ENCODE peak calls at places on chromosome 5, in eight cellular contexts. D, S, L, I, W, U, G and X are unnamed samples.

GRCh38 chr5:14326035-14326909 is 183.1 kb downstream of the TRIO start:
- DNase-seq in D (no peak), S (peak; percentile 60), L (peak; percentile 65), I (no peak), W (no peak), U (no peak), G (no peak), X (no peak)

GRCh38 chr5:14869286-14870164 is 2.1 kb downstream of the ANKH start:
- DNase-seq in D (no peak), S (no peak), L (peak; percentile 19), I (no peak), W (no peak), U (peak; percentile 18), G (no peak), X (no peak)

GRCh38 chr5:109900911-109901627 is 211.3 kb downstream of the MAN2A1 start:
- DNase-seq in D (no peak), S (no peak), L (no peak), I (no peak), W (no peak), U (no peak), G (no peak), X (no peak)

GRCh38 chr5:154712518-154713437 is 42.4 kb upstream of the LARP1 start:
- DNase-seq in D (no peak), S (no peak), L (no peak), I (no peak), W (peak; percentile 56), U (no peak), G (peak; percentile 81), X (no peak)

GRCh38 chr5:145887217-145887616 is 14.4 kb upstream of the GRXCR2 start:
- DNase-seq in D (no peak), S (no peak), L (no peak), I (no peak), W (no peak), U (no peak), G (no peak), X (no peak)

GRCh38 chr5:43121565-43122484 is 1.1 kb downstream of the ZNF131 start:
- DNase-seq in D (no peak), S (peak; percentile 29), L (no peak), I (no peak), W (no peak), U (peak; percentile 82), G (peak; percentile 24), X (no peak)

GRCh38 chr5:115377468-115378217 is 81.2 kb upstream of the CCDC112 start:
- DNase-seq in D (no peak), S (no peak), L (no peak), I (peak; percentile 4), W (no peak), U (peak; percentile 94), G (no peak), X (no peak)

GRCh38 chr5:82259172-82259800 is 18.9 kb downstream of the RPS23 start:
- DNase-seq in D (no peak), S (no peak), L (no peak), I (no peak), W (no peak), U (peak; percentile 59), G (no peak), X (no peak)

GRCh38 chr5:125412561-125413535 is 666.4 kb upstream of the ZNF608 start:
- DNase-seq in D (peak; percentile 89), S (no peak), L (peak; percentile 94), I (no peak), W (peak; percentile 82), U (peak; percentile 81), G (peak; percentile 79), X (peak; percentile 46)

GRCh38 chr5:67771221-67771620 is 444.3 kb upstream of the PIK3R1 start:
- DNase-seq in D (no peak), S (no peak), L (no peak), I (no peak), W (no peak), U (no peak), G (no peak), X (no peak)

GRCh38 chr5:100828071-100828689 is 74.9 kb downstream of the ST8SIA4 start:
- DNase-seq in D (no peak), S (no peak), L (no peak), I (peak; percentile 89), W (peak; percentile 26), U (peak; percentile 4), G (no peak), X (no peak)

GRCh38 chr5:140481758-140482157 is 65.7 kb upstream of the EIF4EBP3 start:
- DNase-seq in D (no peak), S (no peak), L (no peak), I (no peak), W (no peak), U (peak; percentile 76), G (no peak), X (no peak)

GRCh38 chr5:17438027-17438426 is 60.0 kb upstream of the TAF11L2 start:
- DNase-seq in D (no peak), S (no peak), L (no peak), I (no peak), W (no peak), U (no peak), G (no peak), X (no peak)

GRCh38 chr5:68012429-68012828 is 203.1 kb upstream of the PIK3R1 start:
- DNase-seq in D (no peak), S (no peak), L (no peak), I (no peak), W (no peak), U (peak; percentile 68), G (no peak), X (no peak)

GRCh38 chr5:169803077-169803981 is 166.3 kb downstream of the DOCK2 start:
- DNase-seq in D (peak; percentile 86), S (peak; percentile 54), L (peak; percentile 33), I (no peak), W (peak; percentile 84), U (peak; percentile 98), G (peak; percentile 9), X (peak; percentile 39)

GRCh38 chr5:154251529-154251928 is 61.0 kb downstream of the GALNT10 start:
- DNase-seq in D (no peak), S (no peak), L (no peak), I (no peak), W (no peak), U (no peak), G (no peak), X (no peak)

GRCh38 chr5:133930061-133930823 is 38.2 kb downstream of the C5orf15 start:
- DNase-seq in D (peak; percentile 80), S (peak; percentile 37), L (no peak), I (no peak), W (no peak), U (peak; percentile 59), G (peak; percentile 31), X (no peak)

GRCh38 chr5:96427823-96428222 is 5.2 kb downstream of the PCSK1 start:
- DNase-seq in D (no peak), S (no peak), L (no peak), I (no peak), W (no peak), U (peak; percentile 34), G (no peak), X (no peak)

GRCh38 chr5:154836225-154836624 is 14.2 kb downstream of the FAXDC2 start:
- DNase-seq in D (no peak), S (no peak), L (no peak), I (no peak), W (no peak), U (no peak), G (no peak), X (no peak)

GRCh38 chr5:137465930-137466329 is 33.2 kb downstream of the SPOCK1 start:
- DNase-seq in D (no peak), S (no peak), L (no peak), I (no peak), W (no peak), U (no peak), G (no peak), X (no peak)

GRCh38 chr5:181281077-181281983 is 20.4 kb upstream of the TRIM52 start:
- DNase-seq in D (no peak), S (peak; percentile 83), L (no peak), I (no peak), W (no peak), U (no peak), G (no peak), X (no peak)

GRCh38 chr5:171743786-171744076 is 41.9 kb upstream of the SMIM23 start:
- DNase-seq in D (no peak), S (no peak), L (no peak), I (no peak), W (no peak), U (no peak), G (no peak), X (no peak)

GRCh38 chr5:6218116-6218515 is 160.2 kb downstream of the MED10 start:
- DNase-seq in D (no peak), S (no peak), L (no peak), I (no peak), W (no peak), U (no peak), G (no peak), X (no peak)
- H3K27me3 ChIP-seq in D (no peaks in the 10 kb centered on the region), S (no peaks in the 10 kb centered on the region), L (no peaks in the 10 kb centered on the region), I (no peaks in the 10 kb centered on the region), W (no peaks in the 10 kb centered on the region), U (no peaks in the 10 kb centered on the region), G (no peaks in the 10 kb centered on the region), X (no peaks in the 10 kb centered on the region)

DNA sequence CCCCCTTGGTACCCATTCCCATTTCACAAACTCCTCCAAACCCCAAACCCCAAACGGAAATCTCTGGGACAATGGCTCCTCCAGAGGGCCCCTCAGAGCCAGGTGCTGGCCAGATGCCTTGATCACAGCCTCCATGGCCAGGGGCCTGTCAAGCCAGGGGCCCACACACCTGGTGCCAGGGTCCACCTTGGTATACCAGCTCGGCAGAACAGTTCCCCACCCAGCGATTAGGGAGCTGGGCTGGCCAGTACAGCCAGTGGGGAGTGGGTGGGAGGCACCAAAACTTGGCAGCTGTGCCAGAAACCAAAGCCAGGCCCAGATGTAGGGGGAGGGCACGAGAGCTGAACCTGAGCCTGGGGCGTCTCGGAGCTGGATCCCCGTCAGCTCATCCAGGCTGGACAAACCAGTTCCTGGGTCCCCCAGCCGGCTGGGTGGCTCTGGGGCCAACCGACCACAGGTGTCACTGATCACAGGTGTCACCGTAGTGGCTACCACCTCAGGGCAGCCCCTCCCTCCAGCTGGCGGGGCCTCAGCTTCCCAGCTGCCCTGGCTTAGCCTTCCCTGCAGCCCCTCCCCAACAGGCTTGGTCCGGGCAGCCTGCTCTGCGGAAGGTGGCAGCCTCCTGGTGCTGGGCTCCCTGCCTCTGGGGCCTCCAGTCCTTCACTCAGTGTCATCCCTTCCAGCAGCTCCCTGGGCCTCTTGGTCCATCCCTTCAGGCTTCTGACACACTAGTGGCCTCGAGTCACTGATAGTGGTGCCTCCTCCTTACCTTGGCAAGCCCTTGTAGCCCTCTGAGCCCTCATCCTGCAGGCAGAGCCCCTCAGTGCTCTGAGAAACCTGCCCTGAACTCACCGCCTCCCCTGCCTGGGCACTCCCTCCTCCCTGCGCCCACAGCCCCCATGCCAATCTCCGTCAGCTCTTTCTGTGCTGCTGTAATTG is 6.6 kb upstream of the RMND5B start:
- DNase-seq in D (peak; percentile 29), S (no peak), L (no peak), I (no peak), W (no peak), U (no peak), G (peak; percentile 27), X (no peak)
- H3K4me1 ChIP-seq in D (no peaks in the 10 kb centered on the region), S (peaks cover 31% of the 10 kb centered on the region), L (peaks cover 8% of the 10 kb centered on the region), I (peaks cover 13% of the 10 kb centered on the region), W (peaks cover 27% of the 10 kb centered on the region), U (no peaks in the 10 kb centered on the region), G (peaks cover 11% of the 10 kb centered on the region), X (peaks cover 40% of the 10 kb centered on the region)

GRCh38 chr5:174734571-174735497 is 10.5 kb downstream of the MSX2 start:
- DNase-seq in D (no peak), S (no peak), L (no peak), I (no peak), W (no peak), U (no peak), G (no peak), X (no peak)
- H3K27me3 ChIP-seq in D (peaks cover 5% of the 10 kb centered on the region), S (peaks cover 23% of the 10 kb centered on the region), L (peaks cover 10% of the 10 kb centered on the region), I (peaks cover 19% of the 10 kb centered on the region), W (peaks cover 68% of the 10 kb centered on the region), U (peaks cover 43% of the 10 kb centered on the region), G (peaks cover 86% of the 10 kb centered on the region), X (peaks cover 66% of the 10 kb centered on the region)

GRCh38 chr5:177445052-177446016 is 1.3 kb upstream of the PRR7 start:
- DNase-seq in D (no peak), S (no peak), L (no peak), I (no peak), W (no peak), U (no peak), G (no peak), X (no peak)
- H3K4me1 ChIP-seq in D (no peaks in the 10 kb centered on the region), S (peaks cover 19% of the 10 kb centered on the region), L (peaks cover 20% of the 10 kb centered on the region), I (peaks cover 32% of the 10 kb centered on the region), W (peaks cover 22% of the 10 kb centered on the region), U (peaks cover 13% of the 10 kb centered on the region), G (peaks cover 18% of the 10 kb centered on the region), X (peaks cover 19% of the 10 kb centered on the region)